ENCODE peak calls at places on chromosomes 12 and 14, in eight cellular contexts. K, T, D, B, U, N, Z and I are unnamed samples.

GRCh38 chr12:48815281-48816110 is 2.8 kb upstream of the CACNB3 start:
- DNase-seq in K (peak; percentile 81), T (peak; percentile 45), D (no peak), B (no peak), U (no peak), N (no peak), Z (peak; percentile 31), I (peak; percentile 33)

GRCh38 chr12:121823101-121823726 is 19.4 kb downstream of the SETD1B start:
- DNase-seq in K (no peak), T (no peak), D (no peak), B (no peak), U (no peak), N (no peak), Z (no peak), I (no peak)

GRCh38 chr12:94080684-94081009 is 67.7 kb upstream of the PLXNC1 start:
- DNase-seq in K (no peak), T (no peak), D (no peak), B (no peak), U (no peak), N (no peak), Z (no peak), I (no peak)

GRCh38 chr12:25412735-25413134 is 140.3 kb downstream of the LMNTD1 start:
- DNase-seq in K (no peak), T (no peak), D (no peak), B (no peak), U (no peak), N (no peak), Z (no peak), I (no peak)

GRCh38 chr14:84760506-84760905 is 769.4 kb upstream of the FLRT2 start:
- DNase-seq in K (no peak), T (no peak), D (no peak), B (no peak), U (no peak), N (no peak), Z (no peak), I (no peak)

GRCh38 chr14:53872551-53873188 is 84.0 kb downstream of the BMP4 start:
- DNase-seq in K (no peak), T (no peak), D (no peak), B (no peak), U (no peak), N (no peak), Z (no peak), I (no peak)

GRCh38 chr12:12870454-12870853 is 20.9 kb upstream of the GPRC5A start:
- DNase-seq in K (no peak), T (no peak), D (no peak), B (no peak), U (no peak), N (no peak), Z (no peak), I (no peak)

GRCh38 chr12:127125607-127126259 is 1141.2 kb upstream of the TMEM132C start:
- DNase-seq in K (no peak), T (no peak), D (no peak), B (no peak), U (no peak), N (no peak), Z (no peak), I (no peak)

GRCh38 chr12:54657048-54657696 is 9.0 kb upstream of the DCD start:
- DNase-seq in K (no peak), T (no peak), D (no peak), B (no peak), U (no peak), N (no peak), Z (no peak), I (no peak)

GRCh38 chr12:132385375-132385774 is 56.0 kb upstream of the GALNT9 start:
- DNase-seq in K (no peak), T (no peak), D (no peak), B (no peak), U (no peak), N (no peak), Z (no peak), I (no peak)

GRCh38 chr14:101196051-101196450 is 292.5 kb upstream of the RTL1 start:
- DNase-seq in K (no peak), T (no peak), D (no peak), B (no peak), U (no peak), N (no peak), Z (no peak), I (no peak)

GRCh38 chr14:86221000-86221399 is 691.1 kb downstream of the FLRT2 start:
- DNase-seq in K (no peak), T (peak; percentile 11), D (no peak), B (no peak), U (no peak), N (no peak), Z (no peak), I (no peak)

GRCh38 chr12:111192657-111193056 is 176.2 kb downstream of the PHETA1 start:
- DNase-seq in K (no peak), T (no peak), D (no peak), B (no peak), U (no peak), N (no peak), Z (no peak), I (no peak)

GRCh38 chr12:11694528-11694927 is 45.1 kb downstream of the ETV6 start:
- DNase-seq in K (no peak), T (no peak), D (no peak), B (no peak), U (no peak), N (no peak), Z (no peak), I (no peak)

GRCh38 chr12:109523071-109523470 is 45.6 kb downstream of the UBE3B start:
- DNase-seq in K (no peak), T (no peak), D (no peak), B (no peak), U (no peak), N (no peak), Z (peak; percentile 36), I (peak; percentile 69)

GRCh38 chr14:95770777-95771176 is 56.9 kb upstream of the TCL1A start:
- DNase-seq in K (no peak), T (no peak), D (no peak), B (no peak), U (no peak), N (no peak), Z (no peak), I (no peak)

GRCh38 chr12:83472772-83473171 is 786.1 kb downstream of the TMTC2 start:
- DNase-seq in K (no peak), T (no peak), D (no peak), B (no peak), U (no peak), N (no peak), Z (no peak), I (no peak)